ENCODE peak calls at places on chromosomes 13 and 19, in five cellular contexts. Z is GM23338, A is endothelial cell of umbilical vein, W is transverse colon, F is spleen. K is an unnamed sample.

GRCh38 chr13:71412231-71412630 is 454.8 kb downstream of the DACH1 start:
- DNase-seq in W (no peak), Z (no peak), A (no peak), F (no peak), K (no peak)

GRCh38 chr13:98539655-98540054 is 37.3 kb downstream of the STK24 start:
- DNase-seq in W (no peak), A (no peak), F (no peak), Z (no peak), K (no peak)

GRCh38 chr13:40252241-40252640 is 414.2 kb downstream of the FOXO1 start:
- DNase-seq in F (no peak), W (no peak), A (no peak), Z (no peak), K (no peak)

GRCh38 chr13:39417643-39418042 is 185.3 kb downstream of the LHFPL6 start:
- DNase-seq in Z (peak; percentile 52), A (peak; percentile 74), W (no peak), F (no peak), K (no peak)

GRCh38 chr13:104491951-104492350 is 1425.7 kb upstream of the SLC10A2 start:
- DNase-seq in A (no peak), Z (no peak), W (no peak), F (no peak), K (no peak)

GRCh38 chr13:72489751-72490150 is 237.7 kb downstream of the MZT1 start:
- DNase-seq in W (no peak), A (no peak), Z (no peak), F (no peak), K (no peak)

GRCh38 chr19:35457173-35457572 is 9.1 kb downstream of the FFAR2 start:
- DNase-seq in W (no peak), Z (no peak), F (no peak), A (no peak), K (no peak)

GRCh38 chr19:16115309-16116039 is 3.8 kb downstream of the RAB8A start:
- DNase-seq in F (no peak), Z (no peak), A (no peak), W (peak; percentile 51), K (no peak)

GRCh38 chr19:45767881-45768643 is 990 bp downstream of the SIX5 start:
- DNase-seq in F (peak; percentile 86), Z (peak; percentile 76), W (peak; percentile 70), A (peak; percentile 72), K (peak; percentile 72)

GRCh38 chr13:91278888-91279287 is 68.6 kb upstream of the MIR17HG start:
- DNase-seq in W (no peak), F (no peak), Z (no peak), A (no peak), K (no peak)

GRCh38 chr13:72586519-72586918 is 140.9 kb downstream of the MZT1 start:
- DNase-seq in A (no peak), W (no peak), Z (no peak), F (no peak), K (no peak)

GRCh38 chr13:94716016-94716415 is 3.7 kb upstream of the SOX21 start:
- DNase-seq in W (no peak), F (no peak), A (no peak), Z (peak; percentile 71), K (no peak)

GRCh38 chr13:101390461-101390860 is 25.8 kb downstream of the NALCN start:
- DNase-seq in F (no peak), A (peak; percentile 81), Z (no peak), W (no peak), K (no peak)

GRCh38 chr19:40284251-40284500 is 969 bp downstream of the AKT2 start:
- DNase-seq in A (peak; percentile 32), W (no peak), Z (no peak), F (no peak), K (no peak)

GRCh38 chr13:112605531-112605990 is 17.6 kb upstream of the TUBGCP3 start:
- DNase-seq in A (no peak), F (peak; percentile 68), W (no peak), Z (peak; percentile 44), K (no peak)

GRCh38 chr13:101393140-101393539 is 23.2 kb downstream of the NALCN start:
- DNase-seq in Z (no peak), F (no peak), A (no peak), W (no peak), K (no peak)

GRCh38 chr19:35596366-35596999 is 10.5 kb downstream of the PMIS2 start:
- DNase-seq in Z (peak; percentile 61), F (no peak), A (no peak), W (no peak), K (no peak)

GRCh38 chr19:2242811-2243210 is 6.2 kb downstream of the SF3A2 start:
- DNase-seq in F (no peak), Z (no peak), W (no peak), A (no peak), K (no peak)

GRCh38 chr13:102311433-102311796 is 90.4 kb downstream of the FGF14 start:
- DNase-seq in A (no peak), Z (no peak), F (no peak), W (no peak), K (no peak)

GRCh38 chr19:28841531-28841930 is 371.4 kb downstream of the UQCRFS1 start:
- DNase-seq in A (no peak), Z (no peak), W (no peak), F (no peak), K (no peak)

GRCh38 chr19:7595466-7596133 is at the start of gene CAMSAP3:
- DNase-seq in F (no peak), Z (peak; percentile 89), A (no peak), W (peak; percentile 71), K (no peak)

GRCh38 chr13:101575591-101575990 is 123.1 kb downstream of the ITGBL1 start:
- DNase-seq in W (no peak), F (no peak), A (no peak), Z (no peak), K (no peak)

GRCh38 chr13:38577048-38577447 is 109.8 kb upstream of the FREM2 start:
- DNase-seq in F (no peak), W (no peak), Z (peak; percentile 43), A (no peak), K (no peak)

GRCh38 chr19:28313633-28314032 is 899.3 kb downstream of the UQCRFS1 start:
- DNase-seq in A (peak; percentile 77), Z (no peak), F (no peak), W (no peak), K (no peak)

GRCh38 chr13:33514362-33514761 is 228.8 kb upstream of the STARD13 start:
- DNase-seq in F (no peak), Z (peak; percentile 68), A (no peak), W (no peak), K (no peak)

GRCh38 chr19:56692496-56692895 is 20.9 kb upstream of the ZNF835 start:
- DNase-seq in F (no peak), A (no peak), W (no peak), Z (no peak), K (no peak)

GRCh38 chr19:28324275-28325060 is 888.5 kb downstream of the UQCRFS1 start:
- DNase-seq in F (no peak), W (no peak), Z (peak; percentile 68), A (no peak), K (no peak)

GRCh38 chr19:42284066-42284501 is 15.0 kb downstream of the CIC start:
- DNase-seq in A (peak; percentile 51), Z (peak; percentile 54), F (peak; percentile 97), W (peak; percentile 89), K (peak; percentile 65)

GRCh38 chr19:36672368-36672767 is 5.7 kb upstream of the ZNF461 start:
- DNase-seq in Z (no peak), W (no peak), F (no peak), A (no peak), K (no peak)

GRCh38 chr13:113816925-113817859 is 46.7 kb downstream of the GAS6 start:
- DNase-seq in A (peak; percentile 91), F (peak; percentile 92), W (peak; percentile 94), Z (peak; percentile 87), K (peak; percentile 88)
- TF ChIP-seq POLR2AphosphoS5 in A (peak; percentile 37), F (peak; percentile 42), W (peak; percentile 22), Z (no peak), K (peak; percentile 71)

DNA sequence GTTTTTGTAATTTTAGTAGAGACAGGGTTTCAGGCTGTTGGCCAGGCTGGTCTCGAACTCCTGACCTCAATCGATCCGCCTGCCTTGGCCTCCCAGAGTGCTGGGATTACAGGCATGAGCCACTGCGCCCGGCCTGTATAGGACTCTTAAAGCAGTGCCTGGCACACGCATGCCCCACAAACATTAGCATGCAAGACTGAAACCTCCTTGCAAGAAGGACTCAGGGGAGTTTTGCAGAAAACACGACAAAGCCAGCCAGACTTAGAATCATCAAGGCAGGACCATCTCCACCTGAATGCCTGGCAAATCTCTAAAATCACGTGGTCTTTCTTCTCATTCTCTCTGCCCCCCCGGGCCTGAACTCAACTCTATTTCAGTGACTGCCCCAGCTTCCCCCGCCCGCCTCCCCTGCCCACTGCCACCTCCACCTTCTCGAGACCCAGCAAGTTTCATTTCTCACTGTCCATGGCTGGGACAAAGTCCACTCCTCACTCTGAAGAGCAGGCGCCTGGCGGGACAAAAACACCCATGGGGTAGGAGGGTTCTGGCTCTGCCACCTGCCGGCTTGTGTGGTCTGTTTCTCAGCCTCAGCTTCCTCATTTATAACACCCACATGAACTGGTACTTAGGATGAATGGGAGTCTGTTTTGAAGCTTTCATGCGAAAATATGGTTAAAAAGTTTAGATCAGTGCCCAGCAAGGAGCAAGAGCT is 2.4 kb downstream of the TICAM1 start:
- DNase-seq in A (no peak), Z (no peak), W (peak; percentile 59), F (peak; percentile 77), K (no peak)
- TF ChIP-seq CTCF in A (no peak), Z (no peak), W (no peak), F (no peak), K (no peak)

GRCh38 chr13:50713849-50714248 is 129.6 kb downstream of the DLEU7 start:
- DNase-seq in F (peak; percentile 79), A (no peak), Z (no peak), W (peak; percentile 8), K (no peak)
- H3K27ac ChIP-seq in F (peak overlapping the region; percentile 81), A (no peak overlapping the region), Z (no peak overlapping the region), W (peak overlapping the region; percentile 9), K (no peak overlapping the region)

GRCh38 chr13:30880756-30881155 is 25.3 kb upstream of the MEDAG start:
- DNase-seq in Z (no peak), F (no peak), W (no peak), A (peak; percentile 57), K (no peak)
- TF ChIP-seq POLR2AphosphoS5 in Z (no peak), F (no peak), W (peak; percentile 48), A (no peak), K (peak; percentile 66)

DNA sequence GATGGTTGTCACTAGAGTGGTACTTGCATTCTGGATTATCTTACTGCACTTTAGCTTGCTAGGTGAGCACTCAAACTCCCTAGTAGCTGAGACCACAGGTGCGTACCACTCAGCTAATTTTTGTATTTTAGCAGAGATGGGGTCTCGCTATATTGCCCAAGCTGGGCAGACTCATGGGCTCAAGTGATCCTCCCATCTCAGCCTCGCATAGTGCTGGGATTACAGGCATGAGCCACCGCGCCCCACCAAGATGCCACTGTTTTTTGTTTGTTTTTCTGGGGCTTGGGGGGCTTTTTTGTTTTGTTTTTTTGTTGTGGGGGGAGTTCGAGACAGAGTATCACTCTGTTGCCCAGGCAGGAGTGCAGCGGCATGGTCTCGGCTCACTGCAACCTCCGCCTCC is 17.8 kb downstream of the LYPD3 start:
- DNase-seq in W (no peak), F (no peak), Z (no peak), A (no peak), K (no peak)
- TF ChIP-seq CTCF in W (no peak), F (no peak), Z (no peak), A (no peak), K (no peak)

K was measured in breast epithelium.